ENCODE peak calls at places on chromosomes 2 and 18, in seven cellular contexts. P, E, V, Z, X, W and N are unnamed samples.

GRCh38 chr2:165268751-165269150 is 29.5 kb downstream of the SCN2A start:
- DNase-seq in P (no peak), E (no peak), V (no peak), Z (no peak), X (no peak), W (no peak), N (no peak)

GRCh38 chr2:240403358-240404104 is 31.9 kb upstream of the GPC1 start:
- DNase-seq in P (no peak), E (peak), V (no peak), Z (no peak), X (peak), W (no peak), N (no peak)

GRCh38 chr2:156006721-156007618 is 325.6 kb downstream of the NR4A2 start:
- DNase-seq in P (no peak), E (no peak), V (no peak), Z (no peak), X (peak), W (no peak), N (no peak)

GRCh38 chr2:166337932-166338331 is 37.8 kb downstream of the SCN9A start:
- DNase-seq in P (no peak), E (no peak), V (no peak), Z (no peak), X (no peak), W (no peak), N (no peak)

GRCh38 chr2:236177967-236178909 is 10.1 kb upstream of the GBX2 start:
- DNase-seq in P (no peak), E (no peak), V (peak), Z (peak), X (no peak), W (peak), N (no peak)

GRCh38 chr2:223108376-223109100 is 56.5 kb downstream of the KCNE4 start:
- DNase-seq in P (peak), E (no peak), V (no peak), Z (no peak), X (no peak), W (no peak), N (no peak)

GRCh38 chr2:10620481-10620880 is 69.3 kb downstream of the NOL10 start:
- DNase-seq in P (peak), E (no peak), V (no peak), Z (no peak), X (no peak), W (no peak), N (peak)

GRCh38 chr2:54176577-54176976 is 61.2 kb downstream of the ACYP2 start:
- DNase-seq in P (peak), E (no peak), V (peak), Z (no peak), X (no peak), W (no peak), N (peak)

GRCh38 chr2:130261970-130262760 is 63.9 kb upstream of the TUBA3E start:
- DNase-seq in P (peak), E (no peak), V (no peak), Z (no peak), X (no peak), W (no peak), N (no peak)

GRCh38 chr2:45585267-45585861 is 25.7 kb downstream of the SRBD1 start:
- DNase-seq in P (peak), E (no peak), V (no peak), Z (no peak), X (no peak), W (no peak), N (no peak)

GRCh38 chr2:171478345-171478744 is 43.9 kb upstream of the CYBRD1 start:
- DNase-seq in P (peak), E (no peak), V (no peak), Z (no peak), X (no peak), W (no peak), N (no peak)

GRCh38 chr18:57947117-57947516 is 96.9 kb upstream of the NEDD4L start:
- DNase-seq in P (no peak), E (peak), V (no peak), Z (no peak), X (no peak), W (no peak), N (no peak)

GRCh38 chr2:2793514-2793913 is 462.4 kb upstream of the MYT1L start:
- DNase-seq in P (no peak), E (peak), V (no peak), Z (no peak), X (no peak), W (no peak), N (no peak)

GRCh38 chr18:62585274-62586147 is 62.7 kb downstream of the ZCCHC2 start:
- DNase-seq in P (no peak), E (no peak), V (no peak), Z (no peak), X (no peak), W (no peak), N (no peak)

GRCh38 chr2:227812001-227812400 is 1.6 kb upstream of the CCL20 start:
- DNase-seq in P (no peak), E (no peak), V (no peak), Z (no peak), X (no peak), W (no peak), N (no peak)

GRCh38 chr2:164538250-164538866 is 82.9 kb downstream of the GRB14 start:
- DNase-seq in P (peak), E (no peak), V (no peak), Z (peak), X (no peak), W (no peak), N (no peak)

GRCh38 chr2:189305291-189305943 is 125.9 kb upstream of the COL5A2 start:
- DNase-seq in P (peak), E (no peak), V (no peak), Z (no peak), X (no peak), W (no peak), N (no peak)

GRCh38 chr18:62364558-62364957 is 39.4 kb downstream of the TNFRSF11A start:
- DNase-seq in P (no peak), E (no peak), V (no peak), Z (no peak), X (no peak), W (no peak), N (no peak)

GRCh38 chr2:233535276-233535675 is 31.3 kb downstream of the USP40 start:
- DNase-seq in P (no peak), E (no peak), V (no peak), Z (no peak), X (no peak), W (no peak), N (no peak)

GRCh38 chr2:10342245-10342951 is 39.7 kb downstream of the HPCAL1 start:
- DNase-seq in P (no peak), E (no peak), V (peak), Z (no peak), X (no peak), W (no peak), N (no peak)

GRCh38 chr2:47937677-47938076 is 31.4 kb upstream of the FBXO11 start:
- DNase-seq in P (no peak), E (no peak), V (no peak), Z (no peak), X (no peak), W (no peak), N (no peak)

GRCh38 chr2:48568551-48568950 is 38.6 kb downstream of the STON1 start:
- DNase-seq in P (no peak), E (no peak), V (no peak), Z (no peak), X (no peak), W (no peak), N (no peak)

GRCh38 chr2:3126686-3127278 is 250.8 kb downstream of the EIPR1 start:
- DNase-seq in P (no peak), E (no peak), V (no peak), Z (no peak), X (no peak), W (peak), N (no peak)

GRCh38 chr2:178072383-178073301 is at the start of gene PDE11A:
- DNase-seq in P (peak), E (peak), V (peak), Z (peak), X (peak), W (peak), N (peak)